ENCODE peak calls at places on chromosomes 16 and 17, in five cellular contexts. U, Y, S, T and P are unnamed samples.

GRCh38 chr17:79902146-79902791 is 63.0 kb upstream of the CBX4 start:
- DNase-seq in U (peak; percentile 0), Y (no peak), S (no peak), T (no peak), P (no peak)

GRCh38 chr17:42107597-42108576 is 4.6 kb downstream of the DHX58 start:
- DNase-seq in U (peak; percentile 99), Y (peak; percentile 100), S (peak; percentile 98), T (no peak), P (peak; percentile 90)

GRCh38 chr17:82772026-82772425 is 20.2 kb downstream of the TBCD start:
- DNase-seq in U (no peak), Y (no peak), S (no peak), T (peak; percentile 76), P (no peak)

GRCh38 chr16:47634126-47634525 is 173.0 kb downstream of the PHKB start:
- DNase-seq in U (no peak), Y (no peak), S (no peak), T (no peak), P (no peak)

GRCh38 chr17:7477392-7478275 is 1.8 kb downstream of the ZBTB4 start:
- DNase-seq in U (peak; percentile 40), Y (peak; percentile 54), S (peak; percentile 13), T (peak; percentile 83), P (no peak)

GRCh38 chr17:5419959-5420653 is at the start of gene RPAIN:
- DNase-seq in U (peak; percentile 78), Y (peak; percentile 88), S (peak; percentile 84), T (peak; percentile 81), P (peak; percentile 80)

GRCh38 chr17:77726549-77726957 is 231.9 kb upstream of the TNRC6C start:
- DNase-seq in U (no peak), Y (no peak), S (no peak), T (no peak), P (no peak)

GRCh38 chr17:77887464-77888241 is 70.8 kb upstream of the TNRC6C start:
- DNase-seq in U (peak; percentile 56), Y (no peak), S (no peak), T (peak; percentile 79), P (no peak)

GRCh38 chr16:65618931-65619330 is 497.1 kb upstream of the CDH11 start:
- DNase-seq in U (no peak), Y (no peak), S (no peak), T (no peak), P (no peak)

GRCh38 chr16:28202147-28202746 is 9.5 kb downstream of the XPO6 start:
- DNase-seq in U (no peak), Y (no peak), S (peak; percentile 53), T (no peak), P (no peak)

GRCh38 chr17:81028506-81028858 is 6.5 kb upstream of the BAIAP2 start:
- DNase-seq in U (no peak), Y (peak; percentile 43), S (no peak), T (no peak), P (no peak)

GRCh38 chr16:55373489-55373832 is 49.5 kb downstream of the IRX6 start:
- DNase-seq in U (no peak), Y (no peak), S (no peak), T (no peak), P (no peak)

GRCh38 chr17:33511670-33512069 is 218.6 kb upstream of the ASIC2 start:
- DNase-seq in U (no peak), Y (no peak), S (no peak), T (no peak), P (no peak)

GRCh38 chr17:725084-725483 is 7.3 kb upstream of the TLCD3A start:
- DNase-seq in U (no peak), Y (no peak), S (no peak), T (no peak), P (no peak)

GRCh38 chr16:81457326-81458133 is 12.9 kb downstream of the CMIP start:
- DNase-seq in U (no peak), Y (no peak), S (no peak), T (peak; percentile 68), P (no peak)

GRCh38 chr17:65750678-65751077 is 189.2 kb upstream of the AXIN2 start:
- DNase-seq in U (no peak), Y (peak; percentile 75), S (no peak), T (peak; percentile 96), P (no peak)

GRCh38 chr17:81577278-81578000 is 25.3 kb upstream of the FAAP100 start:
- DNase-seq in U (no peak), Y (no peak), S (no peak), T (peak; percentile 68), P (no peak)

GRCh38 chr16:22348296-22348695 is 26.1 kb downstream of the CDR2 start:
- DNase-seq in U (no peak), Y (no peak), S (no peak), T (no peak), P (no peak)

GRCh38 chr17:30780343-30780742 is 44.1 kb downstream of the CRLF3 start:
- DNase-seq in U (no peak), Y (no peak), S (peak; percentile 25), T (no peak), P (no peak)

GRCh38 chr17:62840871-62841270 is 32.8 kb upstream of the MARCHF10 start:
- DNase-seq in U (no peak), Y (no peak), S (no peak), T (no peak), P (no peak)

GRCh38 chr17:78997881-78998280 is 11.7 kb downstream of the CANT1 start:
- DNase-seq in U (no peak), Y (no peak), S (no peak), T (no peak), P (no peak)

GRCh38 chr16:8718753-8719386 is 44.5 kb downstream of the ABAT start:
- DNase-seq in U (no peak), Y (no peak), S (no peak), T (no peak), P (no peak)

GRCh38 chr17:71959129-71959528 is 161.7 kb upstream of the SOX9 start:
- DNase-seq in U (no peak), Y (peak; percentile 40), S (peak; percentile 22), T (peak; percentile 20), P (no peak)

GRCh38 chr16:80058236-80058635 is 457.7 kb upstream of the MAF start:
- DNase-seq in U (no peak), Y (no peak), S (no peak), T (peak; percentile 6), P (no peak)

GRCh38 chr17:81427446-81428120 is 32.3 kb downstream of the BAHCC1 start:
- DNase-seq in U (no peak), Y (peak; percentile 73), S (no peak), T (no peak), P (no peak)

GRCh38 chr16:55035037-55035436 is 104.4 kb downstream of the IRX5 start:
- DNase-seq in U (peak; percentile 76), Y (peak; percentile 73), S (peak; percentile 59), T (peak; percentile 5), P (peak; percentile 65)

GRCh38 chr16:73864868-73865267 is 431.7 kb upstream of the PSMD7 start:
- DNase-seq in U (no peak), Y (no peak), S (no peak), T (no peak), P (no peak)

GRCh38 chr17:9239821-9240658 is 218.7 kb downstream of the NTN1 start:
- DNase-seq in U (peak; percentile 72), Y (peak; percentile 97), S (peak; percentile 96), T (peak; percentile 56), P (peak; percentile 52)

GRCh38 chr16:85731179-85731578 is 19.7 kb downstream of the C16orf74 start:
- DNase-seq in U (no peak), Y (no peak), S (no peak), T (no peak), P (no peak)

GRCh38 chr16:85729907-85730465 is 20.9 kb downstream of the C16orf74 start:
- DNase-seq in U (no peak), Y (no peak), S (no peak), T (no peak), P (no peak)

GRCh38 chr16:85729452-85729851 is 21.4 kb downstream of the C16orf74 start:
- DNase-seq in U (no peak), Y (no peak), S (no peak), T (peak; percentile 19), P (no peak)

GRCh38 chr16:85724936-85725335 is 26.0 kb downstream of the C16orf74 start:
- DNase-seq in U (no peak), Y (no peak), S (no peak), T (no peak), P (no peak)

GRCh38 chr16:85728879-85729278 is 22.0 kb downstream of the C16orf74 start:
- DNase-seq in U (no peak), Y (no peak), S (no peak), T (no peak), P (no peak)
- TF ChIP-seq CTCF in U (no peak), Y (peak; percentile 41), S (peak; percentile 42), T (peak; percentile 17), P (peak; percentile 27)

DNA sequence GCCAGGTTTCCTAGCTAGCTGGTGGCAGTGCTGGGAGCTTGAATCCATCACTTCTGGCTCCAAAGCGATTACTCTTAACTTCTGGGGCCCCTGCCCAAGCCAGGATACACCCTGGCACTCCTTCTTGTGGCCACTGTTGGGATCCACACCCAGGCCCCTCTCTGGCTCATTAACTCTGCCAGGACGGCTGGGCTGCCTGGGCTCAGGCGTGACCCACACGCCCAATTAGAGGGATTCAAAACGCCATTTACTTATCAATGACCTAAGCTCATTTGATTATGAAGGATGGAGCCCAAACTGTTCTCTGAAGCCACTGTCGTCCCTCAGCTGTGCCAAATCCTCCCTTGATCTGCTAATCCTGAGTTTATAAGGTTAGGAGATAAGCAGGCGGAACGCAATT is 79.7 kb upstream of the BRD7 start:
- DNase-seq in U (no peak), Y (peak; percentile 65), S (no peak), T (no peak), P (no peak)
- TF ChIP-seq CTCF in U (peak; percentile 28), Y (no peak), S (no peak), T (peak; percentile 8), P (peak; percentile 44)

DNA sequence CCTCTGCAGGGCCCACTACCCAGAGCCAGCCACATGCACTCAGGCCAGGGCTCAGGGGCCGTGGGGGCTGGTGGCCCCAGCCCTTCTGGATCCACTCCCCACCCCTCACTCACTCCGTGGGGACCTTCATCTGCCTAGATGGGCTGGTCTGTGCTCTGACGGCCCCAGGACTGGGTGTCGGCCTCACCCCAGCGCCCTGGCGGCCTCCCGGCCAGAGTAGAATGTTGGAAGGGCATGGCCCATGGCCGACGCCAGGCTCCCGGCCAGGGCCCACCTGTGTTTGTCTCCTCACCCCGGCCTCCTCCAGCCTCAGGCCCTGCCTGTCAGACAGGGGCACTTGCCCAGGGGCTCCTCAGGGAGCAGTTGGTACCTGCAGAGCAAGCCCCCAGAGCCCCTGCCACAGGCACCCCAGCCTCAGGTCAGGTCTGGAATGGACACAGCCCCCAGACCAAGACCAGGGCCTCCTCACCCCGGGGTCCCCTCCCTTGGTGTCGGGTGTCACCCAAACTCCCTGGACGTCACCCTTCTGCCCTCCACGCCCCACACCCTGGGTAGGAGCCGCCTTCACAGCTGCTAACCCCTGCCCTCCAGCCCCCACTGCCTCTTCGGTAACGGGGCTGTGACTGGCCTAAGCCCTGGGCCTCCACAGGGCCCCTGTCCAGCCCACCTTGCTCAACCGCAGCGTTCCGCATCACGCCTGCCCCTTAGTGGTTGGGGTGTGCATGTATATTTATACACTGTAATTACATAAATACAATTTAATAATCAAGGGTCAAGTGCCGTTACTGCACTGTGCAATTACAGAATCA is 3.0 kb upstream of the CDH15 start:
- DNase-seq in U (no peak), Y (no peak), S (no peak), T (no peak), P (no peak)
- TF ChIP-seq CTCF in U (no peak), Y (peak; percentile 10), S (no peak), T (peak; percentile 19), P (no peak)

DNA sequence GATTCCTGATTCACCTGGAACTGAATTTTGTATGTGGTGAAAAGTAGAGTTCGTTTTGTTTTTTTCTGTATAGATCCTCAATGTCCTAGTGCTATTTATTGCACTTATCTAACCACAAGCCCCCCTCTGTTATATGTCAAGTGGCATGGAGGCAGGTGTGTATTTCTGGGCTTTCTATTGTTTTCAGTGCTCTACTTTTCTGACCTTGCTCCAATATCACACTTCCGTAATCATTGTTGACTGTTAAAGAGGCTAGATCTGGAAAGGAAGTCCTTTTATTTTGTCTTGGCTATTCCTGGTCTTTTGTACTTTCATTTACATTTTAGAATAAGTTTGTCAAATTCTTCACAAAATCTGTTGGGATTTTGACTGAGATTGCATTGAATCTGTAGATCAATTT is 26.8 kb upstream of the FBXO47 start:
- DNase-seq in U (no peak), Y (no peak), S (no peak), T (no peak), P (no peak)
- TF ChIP-seq CTCF in U (no peak), Y (no peak), S (no peak), T (no peak), P (no peak)